ENCODE peak calls at places on chromosomes 5 and 9, in nine cellular contexts. C is NCI-H2081, I is astrocyte, P is mucosa of descending colon, M is epithelial cell of esophagus, O is nephron progenitor cell, T is esophagus muscularis mucosa, Q is heart right ventricle, B is fibroblast of mammary gland. H is an unnamed sample.
A peak's percentile ranks its signal among the peaks of the same experiment; 100 is the strongest.

GRCh38 chr9:106596984-106597383 is 266.0 kb upstream of the ZNF462 start:
- DNase-seq in M (no peak), T (no peak), P (no peak), I (peak; percentile 31), B (no peak), O (no peak), Q (no peak), C (no peak), H (no peak)

GRCh38 chr5:122292357-122292756 is 19.7 kb upstream of the SNCAIP start:
- DNase-seq in T (no peak), O (no peak), I (no peak), C (no peak), Q (no peak), B (peak; percentile 25), M (no peak), P (no peak), H (no peak)

GRCh38 chr5:73496984-73497457 is 1.2 kb upstream of the BTF3 start:
- DNase-seq in T (no peak), B (peak; percentile 76), I (peak; percentile 47), Q (no peak), O (no peak), P (no peak), C (peak; percentile 76), M (peak; percentile 73), H (peak; percentile 19)

GRCh38 chr5:172724658-172725183 is 46.3 kb downstream of the DUSP1 start:
- DNase-seq in C (no peak), M (no peak), T (no peak), O (no peak), Q (no peak), I (no peak), P (no peak), B (no peak), H (no peak)

GRCh38 chr5:56259002-56259511 is 25.9 kb upstream of the ANKRD55 start:
- DNase-seq in B (peak; percentile 97), I (peak; percentile 96), Q (no peak), M (peak; percentile 64), O (no peak), T (no peak), P (no peak), C (no peak), H (no peak)

GRCh38 chr5:168291961-168292782 is 727 bp downstream of the WWC1 start:
- DNase-seq in P (peak; percentile 65), B (no peak), M (no peak), Q (no peak), I (no peak), T (no peak), O (peak; percentile 28), C (no peak), H (peak; percentile 68)

GRCh38 chr5:173457482-173457881 is 129.3 kb upstream of the STC2 start:
- DNase-seq in P (no peak), B (no peak), O (no peak), C (no peak), M (no peak), I (peak; percentile 31), T (no peak), Q (peak; percentile 26), H (no peak)

GRCh38 chr5:156475831-156476551 is 149.0 kb downstream of the SGCD start:
- DNase-seq in T (no peak), O (peak; percentile 40), B (peak; percentile 97), Q (peak; percentile 55), C (no peak), I (peak; percentile 92), P (no peak), M (peak; percentile 82), H (no peak)

GRCh38 chr5:132506094-132506692 is 15.6 kb upstream of the IRF1 start:
- DNase-seq in T (peak; percentile 91), I (peak; percentile 95), Q (no peak), M (peak; percentile 62), P (no peak), C (peak; percentile 11), O (no peak), B (peak; percentile 87), H (peak; percentile 64)

GRCh38 chr9:137970098-137970497 is 92.5 kb downstream of the CACNA1B start:
- DNase-seq in T (no peak), I (no peak), Q (no peak), P (no peak), O (no peak), M (no peak), B (no peak), C (no peak), H (no peak)

GRCh38 chr9:12640866-12641636 is 52.1 kb upstream of the TYRP1 start:
- DNase-seq in Q (no peak), B (no peak), M (no peak), C (peak; percentile 85), I (no peak), O (no peak), P (no peak), T (no peak), H (no peak)

GRCh38 chr5:5145651-5146529 is 5.8 kb downstream of the ADAMTS16 start:
- DNase-seq in M (no peak), Q (no peak), I (peak; percentile 94), B (peak; percentile 90), P (no peak), O (no peak), C (no peak), T (no peak), H (no peak)